ENCODE peak calls at places on chromosomes 6 and 20, in six cellular contexts. J is cerebellar cortex; C is EL; M is GM18507; O is neural crest cell; Z is CD4-positive, CD25-positive, alpha-beta regulatory T cell. Y is an unnamed sample.
A peak's percentile ranks its signal among the peaks of the same experiment; 100 is the strongest.

GRCh38 chr6:18477301-18477941 is 90.3 kb downstream of the RNF144B start:
- DNase-seq in J (no peak), C (peak; percentile 17), M (no peak), O (no peak), Z (no peak), Y (peak; percentile 47)

GRCh38 chr6:142900467-142900961 is 44.5 kb downstream of the HIVEP2 start:
- DNase-seq in J (no peak), C (no peak), M (no peak), O (no peak), Z (peak; percentile 66), Y (no peak)

GRCh38 chr6:48813821-48814220 is 649.2 kb downstream of the MMUT start:
- DNase-seq in J (no peak), C (no peak), M (no peak), O (no peak), Z (no peak), Y (no peak)

GRCh38 chr6:150149146-150149545 is 6.3 kb downstream of the PPP1R14C start:
- DNase-seq in J (no peak), C (no peak), M (no peak), O (no peak), Z (no peak), Y (no peak)

GRCh38 chr20:53080969-53081871 is 109.1 kb downstream of the TSHZ2 start:
- DNase-seq in J (no peak), C (no peak), M (no peak), O (no peak), Z (no peak), Y (no peak)

GRCh38 chr6:33280539-33280938 is 3.6 kb downstream of the B3GALT4 start:
- DNase-seq in J (no peak), C (no peak), M (no peak), O (no peak), Z (no peak), Y (peak; percentile 9)

GRCh38 chr6:75601608-75602163 is at the start of gene SENP6:
- DNase-seq in J (peak; percentile 66), C (peak; percentile 87), M (peak; percentile 52), O (peak; percentile 72), Z (peak; percentile 80), Y (peak; percentile 77)

GRCh38 chr6:129929433-129929832 is 68.3 kb upstream of the TMEM244 start:
- DNase-seq in J (no peak), C (peak; percentile 70), M (no peak), O (no peak), Z (no peak), Y (no peak)

Y was measured in B cell.